ENCODE peak calls at places on chromosomes 13 and 19, in nine cellular contexts. Y is right atrium auricular region, P is aorta, Q is uterus, E is brain microvascular endothelial cell, D is pancreas, M is OCI-LY7, U is endothelial cell of umbilical vein, A is dorsolateral prefrontal cortex. S is an unnamed sample.

GRCh38 chr19:32599736-32600157 is 18.8 kb downstream of the PDCD5 start:
- DNase-seq in Y (no peak), P (no peak), Q (no peak), E (peak; percentile 10), D (no peak), M (peak; percentile 73), U (peak; percentile 57), A (no peak), S (no peak)

GRCh38 chr13:95568131-95568530 is 15.6 kb downstream of the CLDN10 start:
- DNase-seq in Y (no peak), P (no peak), Q (no peak), E (no peak), D (no peak), M (no peak), U (no peak), A (no peak), S (no peak)

GRCh38 chr13:109180905-109181425 is 551.6 kb downstream of the MYO16 start:
- DNase-seq in Y (no peak), P (no peak), Q (no peak), E (peak; percentile 86), D (no peak), M (no peak), U (no peak), A (no peak), S (no peak)

GRCh38 chr13:109964164-109964563 is 177.8 kb upstream of the IRS2 start:
- DNase-seq in Y (no peak), P (no peak), Q (no peak), E (no peak), D (no peak), M (no peak), U (no peak), A (no peak), S (no peak)

GRCh38 chr13:37747071-37747612 is 122.4 kb downstream of the TRPC4 start:
- DNase-seq in Y (no peak), P (no peak), Q (no peak), E (peak; percentile 65), D (no peak), M (no peak), U (peak; percentile 84), A (no peak), S (no peak)

GRCh38 chr13:27118428-27119054 is 53.1 kb downstream of the USP12 start:
- DNase-seq in Y (no peak), P (no peak), Q (no peak), E (no peak), D (no peak), M (no peak), U (no peak), A (no peak), S (no peak)

GRCh38 chr13:26024558-26024957 is 27.3 kb downstream of the SHISA2 start:
- DNase-seq in Y (no peak), P (no peak), Q (no peak), E (peak; percentile 35), D (no peak), M (no peak), U (peak; percentile 82), A (no peak), S (no peak)

GRCh38 chr13:98706446-98707110 is 45.9 kb downstream of the SLC15A1 start:
- DNase-seq in Y (no peak), P (no peak), Q (no peak), E (peak; percentile 61), D (no peak), M (no peak), U (no peak), A (no peak), S (no peak)

GRCh38 chr19:33826521-33826920 is 29.9 kb downstream of the KCTD15 start:
- DNase-seq in Y (peak; percentile 23), P (no peak), Q (no peak), E (no peak), D (no peak), M (no peak), U (no peak), A (no peak), S (no peak)

GRCh38 chr13:27476943-27477681 is 26.7 kb upstream of the MTIF3 start:
- DNase-seq in Y (peak; percentile 51), P (no peak), Q (no peak), E (peak; percentile 29), D (peak; percentile 49), M (peak; percentile 25), U (peak; percentile 8), A (no peak), S (no peak)

GRCh38 chr19:49363265-49364082 is at the start of gene DKKL1:
- DNase-seq in Y (peak; percentile 100), P (peak; percentile 100), Q (peak; percentile 100), E (peak; percentile 100), D (peak; percentile 100), M (peak; percentile 99), U (peak; percentile 100), A (peak; percentile 40), S (peak; percentile 99)

GRCh38 chr19:51607920-51608562 is 22.2 kb downstream of the SIGLEC5 start:
- DNase-seq in Y (no peak), P (peak; percentile 90), Q (peak; percentile 39), E (peak; percentile 75), D (peak; percentile 63), M (peak; percentile 81), U (peak; percentile 60), A (no peak), S (peak; percentile 87)

GRCh38 chr13:33537691-33538090 is 252.1 kb upstream of the STARD13 start:
- DNase-seq in Y (no peak), P (no peak), Q (no peak), E (no peak), D (no peak), M (no peak), U (no peak), A (no peak), S (no peak)
- H3K27ac ChIP-seq in Y (peak overlapping the region; percentile 23), P (no peak overlapping the region), Q (peak overlapping the region; percentile 97), E (peak overlapping the region; percentile 74), D (no peak overlapping the region), M (no peak overlapping the region), U (no peak overlapping the region), A (peak overlapping the region; percentile 98), S (no peak overlapping the region)

GRCh38 chr19:22625266-22626035 is 8.7 kb upstream of the ZNF492 start:
- DNase-seq in Y (peak; percentile 34), P (no peak), Q (no peak), E (no peak), D (no peak), M (no peak), U (no peak), A (no peak), S (no peak)

GRCh38 chr19:22623841-22624221 is 10.3 kb upstream of the ZNF492 start:
- DNase-seq in Y (peak; percentile 53), P (no peak), Q (no peak), E (no peak), D (no peak), M (no peak), U (no peak), A (no peak), S (no peak)

GRCh38 chr19:22620912-22621311 is 13.2 kb upstream of the ZNF492 start:
- DNase-seq in Y (no peak), P (no peak), Q (no peak), E (no peak), D (no peak), M (no peak), U (no peak), A (no peak), S (no peak)

GRCh38 chr19:22622020-22622419 is 12.1 kb upstream of the ZNF492 start:
- DNase-seq in Y (no peak), P (no peak), Q (no peak), E (no peak), D (no peak), M (no peak), U (no peak), A (no peak), S (no peak)

GRCh38 chr19:22622901-22623840 is 11.0 kb upstream of the ZNF492 start:
- DNase-seq in Y (peak; percentile 59), P (peak; percentile 85), Q (peak; percentile 44), E (no peak), D (peak; percentile 42), M (no peak), U (no peak), A (no peak), S (no peak)
- H3K4me3 ChIP-seq in Y (peak overlapping the region; percentile 47), P (peak overlapping the region; percentile 37), Q (peak overlapping the region; percentile 42), E (no peak overlapping the region), D (no peak overlapping the region), M (no peak overlapping the region), U (no peak overlapping the region), A (peak overlapping the region; percentile 36), S (no peak overlapping the region)

DNA sequence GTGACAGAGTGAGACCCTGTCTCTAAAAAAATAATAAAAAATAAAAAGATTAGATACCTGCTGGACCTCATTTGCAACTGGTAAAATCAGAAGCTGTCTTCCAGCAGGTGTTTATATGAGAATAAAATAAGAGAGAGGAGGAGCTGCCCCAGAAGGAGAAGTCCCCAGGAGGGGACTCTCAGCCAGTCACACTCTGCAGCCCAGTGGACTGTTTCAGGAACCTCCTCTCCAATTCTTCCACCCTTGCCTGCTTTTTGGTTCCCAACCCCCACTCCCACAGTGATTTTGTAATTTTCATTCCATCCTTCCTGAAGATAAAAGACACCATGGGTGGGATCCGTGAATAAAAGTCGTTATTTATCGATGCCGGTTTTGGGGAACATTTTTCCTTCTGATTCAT is 56.9 kb upstream of the TSHZ3 start:
- DNase-seq in Y (no peak), P (no peak), Q (no peak), E (no peak), D (no peak), M (no peak), U (no peak), A (no peak), S (no peak)
- H3K27ac ChIP-seq in Y (no peak overlapping the region), P (no peak overlapping the region), Q (no peak overlapping the region), E (no peak overlapping the region), D (no peak overlapping the region), M (no peak overlapping the region), U (no peak overlapping the region), A (no peak overlapping the region), S (no peak overlapping the region)

GRCh38 chr19:4971424-4971793 is 2.5 kb downstream of the KDM4B start:
- DNase-seq in Y (no peak), P (peak; percentile 76), Q (no peak), E (no peak), D (no peak), M (peak; percentile 53), U (no peak), A (no peak), S (peak; percentile 74)
- H3K4me3 ChIP-seq in Y (peak overlapping the region; percentile 71), P (no peak overlapping the region), Q (peak overlapping the region; percentile 60), E (peak overlapping the region; percentile 71), D (no peak overlapping the region), M (peak overlapping the region; percentile 85), U (no peak overlapping the region), A (peak overlapping the region; percentile 72), S (peak overlapping the region; percentile 61)

S was measured in left lung.